ENCODE peak calls at places on chromosome 15, in five cellular contexts. G is WERI-Rb-1, V is breast epithelium, F is SJSA1, W is tibial nerve. M is an unnamed sample.

GRCh38 chr15:44298878-44299277 is 10.4 kb downstream of the GOLM2 start:
- DNase-seq in G (no peak), V (no peak), W (no peak), F (no peak), M (peak; percentile 13)

GRCh38 chr15:74293021-74293810 is 57.1 kb downstream of the CCDC33 start:
- DNase-seq in F (no peak), G (no peak), W (no peak), V (no peak), M (no peak)

GRCh38 chr15:69513986-69514385 is 61.4 kb downstream of the RPLP1 start:
- DNase-seq in G (peak; percentile 75), F (peak; percentile 28), W (no peak), V (no peak), M (no peak)

GRCh38 chr15:68314563-68314962 is 37.0 kb downstream of the FEM1B start:
- DNase-seq in G (no peak), F (peak; percentile 26), W (peak; percentile 63), V (peak; percentile 14), M (no peak)

GRCh38 chr15:68524753-68525584 is 53.8 kb upstream of the CORO2B start:
- DNase-seq in V (no peak), W (no peak), F (no peak), G (no peak), M (no peak)

GRCh38 chr15:49664706-49665105 is 43.9 kb downstream of the DTWD1 start:
- DNase-seq in G (no peak), W (no peak), V (no peak), F (no peak), M (no peak)

GRCh38 chr15:30038667-30039523 is 43.9 kb upstream of the GOLGA8J start:
- DNase-seq in W (no peak), V (no peak), G (no peak), F (no peak), M (peak; percentile 99)

GRCh38 chr15:74664028-74664616 is 31.7 kb downstream of the EDC3 start:
- DNase-seq in W (peak; percentile 12), F (no peak), V (no peak), G (no peak), M (peak; percentile 95)

GRCh38 chr15:40754574-40754882 is 526 bp downstream of the RMDN3 start:
- DNase-seq in V (no peak), F (no peak), G (no peak), W (no peak), M (peak; percentile 43)

GRCh38 chr15:35722506-35722905 is 176.5 kb upstream of the DPH6 start:
- DNase-seq in W (no peak), F (no peak), V (no peak), G (no peak), M (no peak)

GRCh38 chr15:60591491-60592385 is 112.8 kb upstream of the ICE2 start:
- DNase-seq in W (peak; percentile 18), F (no peak), V (no peak), G (no peak), M (no peak)

GRCh38 chr15:40063563-40064011 is 24.6 kb upstream of the SRP14 start:
- DNase-seq in V (no peak), F (peak; percentile 94), G (no peak), W (no peak), M (no peak)

GRCh38 chr15:22951381-22952280 is 28.5 kb downstream of the CYFIP1 start:
- DNase-seq in G (no peak), F (no peak), W (no peak), V (no peak), M (no peak)

GRCh38 chr15:52124270-52124878 is 11.8 kb upstream of the BCL2L10 start:
- DNase-seq in V (no peak), W (no peak), G (no peak), F (no peak), M (peak; percentile 28)

GRCh38 chr15:50880221-50880620 is 28.3 kb upstream of the AP4E1 start:
- DNase-seq in W (no peak), F (no peak), V (no peak), G (no peak), M (no peak)

GRCh38 chr15:31280037-31280830 is 46.4 kb upstream of the KLF13 start:
- DNase-seq in W (no peak), F (peak; percentile 28), G (peak; percentile 50), V (peak; percentile 16), M (no peak)

GRCh38 chr15:59615661-59616060 is 4.1 kb downstream of the GCNT3 start:
- DNase-seq in G (no peak), W (no peak), V (no peak), F (no peak), M (no peak)

GRCh38 chr15:91469627-91470567 is 369.8 kb downstream of the SV2B start:
- DNase-seq in G (no peak), V (no peak), F (no peak), W (no peak), M (peak; percentile 59)

GRCh38 chr15:63066302-63066701 is 23.8 kb downstream of the TPM1 start:
- DNase-seq in F (no peak), W (no peak), G (no peak), V (no peak), M (no peak)

GRCh38 chr15:42707068-42707467 is 29.9 kb downstream of the CDAN1 start:
- DNase-seq in G (no peak), F (no peak), W (no peak), V (no peak), M (no peak)

GRCh38 chr15:39453500-39454073 is 127.3 kb upstream of the THBS1 start:
- DNase-seq in F (no peak), W (no peak), V (no peak), G (no peak), M (no peak)

GRCh38 chr15:94000603-94001002 is 230.8 kb upstream of the MCTP2 start:
- DNase-seq in V (no peak), W (no peak), F (no peak), G (no peak), M (no peak)

GRCh38 chr15:39934415-39935044 is 615 bp downstream of the EIF2AK4 start:
- DNase-seq in G (no peak), F (no peak), V (no peak), W (no peak), M (peak; percentile 9)

GRCh38 chr15:31046759-31047359 is 54.7 kb downstream of the TRPM1 start:
- DNase-seq in V (no peak), F (no peak), W (no peak), G (no peak), M (no peak)

GRCh38 chr15:40105517-40106202 is 3.0 kb downstream of the BMF start:
- DNase-seq in V (no peak), G (no peak), W (no peak), F (no peak), M (no peak)

GRCh38 chr15:38941399-38941953 is 376.9 kb upstream of the RASGRP1 start:
- DNase-seq in F (no peak), G (peak; percentile 51), W (no peak), V (no peak), M (peak; percentile 56)

GRCh38 chr15:62059818-62060115 is 480 bp downstream of the VPS13C start:
- DNase-seq in V (peak; percentile 31), F (peak; percentile 69), G (peak; percentile 51), W (peak; percentile 29), M (peak; percentile 79)

GRCh38 chr15:33201376-33202189 is 7.1 kb upstream of the FMN1 start:
- DNase-seq in F (peak; percentile 57), W (no peak), G (peak; percentile 82), V (peak; percentile 78), M (peak; percentile 85)

DNA sequence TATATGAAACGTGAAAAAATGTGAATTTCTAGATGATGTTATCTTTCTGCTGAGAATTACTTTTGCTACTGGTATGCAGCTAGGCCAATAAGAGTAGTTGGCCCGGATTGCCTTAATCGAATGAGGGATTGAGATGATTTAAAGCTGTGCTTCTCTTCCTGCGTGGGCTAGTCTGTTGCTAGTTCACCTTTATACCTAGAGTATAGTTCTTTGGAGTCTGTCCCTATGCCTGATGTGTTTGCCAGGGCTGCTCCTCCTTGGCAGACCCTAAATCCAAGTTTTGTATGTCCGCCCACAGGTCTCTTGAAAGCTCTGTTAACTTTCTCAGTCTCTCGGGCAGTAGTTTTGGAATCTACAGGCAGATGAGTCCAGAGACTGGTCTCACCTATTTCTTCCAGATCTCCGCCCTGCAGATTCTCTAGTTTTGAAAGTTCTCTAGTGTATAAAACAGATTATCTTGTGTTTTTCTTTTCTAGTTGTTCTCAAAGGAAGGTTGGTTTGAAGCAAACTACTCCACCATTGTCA is 64.9 kb downstream of the MEF2A start:
- DNase-seq in F (no peak), W (no peak), V (no peak), G (no peak), M (no peak)
- H3K27ac ChIP-seq in F (no peak overlapping the region), W (peak overlapping the region; percentile 55), V (no peak overlapping the region), G (no peak overlapping the region), M (peak overlapping the region; percentile 11)

DNA sequence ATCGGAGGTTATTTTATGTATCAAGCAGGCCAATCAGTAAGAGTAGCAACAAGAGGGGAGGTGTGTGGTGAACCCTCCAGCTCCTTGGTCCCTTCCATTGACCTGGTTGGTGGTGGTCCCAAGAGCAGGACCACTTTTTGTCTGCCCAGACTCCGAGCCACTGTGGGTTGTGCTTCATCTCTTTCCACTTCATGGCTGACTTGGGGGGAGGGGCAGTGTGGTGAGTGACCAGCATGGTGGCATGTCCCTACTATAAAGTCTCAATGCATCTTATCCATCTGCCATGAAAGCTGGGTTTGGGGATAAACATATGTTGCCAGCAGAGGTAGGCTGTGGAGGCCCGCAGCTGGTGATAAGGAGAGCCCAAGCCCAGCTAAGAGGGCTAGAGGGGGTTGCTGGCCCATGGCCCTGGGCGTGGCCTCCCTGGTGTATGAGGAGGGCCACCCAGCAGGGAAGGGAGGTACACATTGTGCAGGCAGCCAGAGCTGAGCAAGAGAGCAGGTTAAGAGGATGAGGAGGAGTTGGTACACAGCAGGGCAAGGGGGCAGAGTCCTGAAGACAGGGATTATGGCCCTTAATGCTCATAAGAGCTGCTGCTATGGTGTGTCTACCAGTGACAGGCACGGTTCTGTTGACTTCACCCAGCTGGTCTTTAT is 7.0 kb downstream of the AEN start:
- DNase-seq in F (no peak), G (no peak), W (no peak), V (no peak), M (no peak)
- H3K27ac ChIP-seq in F (no peak overlapping the region), G (no peak overlapping the region), W (no peak overlapping the region), V (no peak overlapping the region), M (peak overlapping the region; percentile 2)

DNA sequence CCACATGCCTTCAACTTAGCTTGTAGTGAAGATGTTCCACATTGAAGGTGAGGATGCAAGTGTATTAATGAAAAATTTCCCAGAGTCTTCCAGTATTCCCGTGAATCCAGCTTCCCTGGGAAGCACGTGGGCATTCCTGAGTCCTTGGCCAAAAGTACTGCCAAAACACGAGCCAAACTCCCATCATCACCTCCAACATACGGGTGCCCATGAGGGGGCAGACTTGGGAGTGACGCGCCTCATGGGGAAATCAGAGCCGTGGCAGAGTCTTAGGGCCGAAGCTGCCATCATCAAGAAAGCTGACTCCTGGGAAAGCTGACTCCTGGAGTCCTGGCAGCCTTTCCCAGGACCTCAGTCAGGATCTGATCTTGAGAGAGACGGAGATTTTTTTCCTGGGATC is 20.1 kb upstream of the TM2D3 start:
- DNase-seq in W (no peak), V (no peak), F (no peak), G (no peak), M (no peak)
- H3K27ac ChIP-seq in W (no peak overlapping the region), V (no peak overlapping the region), F (no peak overlapping the region), G (no peak overlapping the region), M (no peak overlapping the region)

GRCh38 chr15:77068633-77069032 is 2.3 kb downstream of the TSPAN3 start:
- DNase-seq in G (no peak), F (no peak), V (no peak), W (no peak), M (no peak)

GRCh38 chr15:77069521-77070121 is 1.3 kb downstream of the TSPAN3 start:
- DNase-seq in V (no peak), W (no peak), F (no peak), G (no peak), M (peak; percentile 96)

GRCh38 chr15:77070500-77071337 is at the start of gene TSPAN3:
- DNase-seq in G (peak; percentile 95), V (peak; percentile 79), F (peak; percentile 93), W (peak; percentile 83), M (peak; percentile 94)

GRCh38 chr15:77071338-77072223 is 672 bp upstream of the TSPAN3 start:
- DNase-seq in F (no peak), W (no peak), V (no peak), G (no peak), M (no peak)

GRCh38 chr15:77070180-77070499 is 769 bp downstream of the TSPAN3 start:
- DNase-seq in V (no peak), W (no peak), G (no peak), F (no peak), M (no peak)
- H3K27ac ChIP-seq in V (peak overlapping the region; percentile 84), W (peak overlapping the region; percentile 93), G (peak overlapping the region; percentile 94), F (peak overlapping the region; percentile 75), M (peak overlapping the region; percentile 97)

M was measured in small intestine.